ENCODE peak calls at places on chromosome 10, in six cellular contexts. One of them, this sample, is unnamed.

GRCh38 chr10:97553575-97554100 is 18.9 kb upstream of the ANKRD2 start:
- DNase-seq in iris pigment epithelial cell: peak; percentile 78
- DNase-seq in AG08396: peak; percentile 75
- DNase-seq in amygdala: peak; percentile 43
- DNase-seq in T-helper 1 cell: peak; percentile 24
- DNase-seq in NCI-H1092 treated with DMSO at 0.1 percent for 48 hours: peak; percentile 33
- DNase-seq in this sample: peak; percentile 73

GRCh38 chr10:44377651-44378310 is 7.1 kb downstream of the CXCL12 start:
- DNase-seq in T-helper 1 cell: no peak
- DNase-seq in NCI-H1092 treated with DMSO at 0.1 percent for 48 hours: no peak
- DNase-seq in amygdala: no peak
- DNase-seq in AG08396: no peak
- DNase-seq in iris pigment epithelial cell: no peak
- DNase-seq in this sample: no peak

GRCh38 chr10:69757553-69758309 is 44.0 kb upstream of the COL13A1 start:
- DNase-seq in NCI-H1092 treated with DMSO at 0.1 percent for 48 hours: no peak
- DNase-seq in iris pigment epithelial cell: peak; percentile 50
- DNase-seq in T-helper 1 cell: no peak
- DNase-seq in AG08396: no peak
- DNase-seq in amygdala: peak; percentile 20
- DNase-seq in this sample: peak; percentile 65

GRCh38 chr10:111076682-111077661 is at the start of gene ADRA2A:
- DNase-seq in amygdala: no peak
- DNase-seq in AG08396: peak; percentile 56
- DNase-seq in iris pigment epithelial cell: peak; percentile 45
- DNase-seq in NCI-H1092 treated with DMSO at 0.1 percent for 48 hours: peak; percentile 0
- DNase-seq in T-helper 1 cell: no peak
- DNase-seq in this sample: peak; percentile 43

GRCh38 chr10:75617485-75618155 is 186.2 kb downstream of the LRMDA start:
- DNase-seq in amygdala: no peak
- DNase-seq in NCI-H1092 treated with DMSO at 0.1 percent for 48 hours: no peak
- DNase-seq in AG08396: no peak
- DNase-seq in iris pigment epithelial cell: no peak
- DNase-seq in T-helper 1 cell: no peak
- DNase-seq in this sample: no peak

GRCh38 chr10:50511512-50512213 is 112.1 kb downstream of the SGMS1 start:
- DNase-seq in AG08396: no peak
- DNase-seq in NCI-H1092 treated with DMSO at 0.1 percent for 48 hours: no peak
- DNase-seq in amygdala: no peak
- DNase-seq in T-helper 1 cell: no peak
- DNase-seq in iris pigment epithelial cell: peak; percentile 84
- DNase-seq in this sample: peak; percentile 10

GRCh38 chr10:84310470-84310869 is 17.9 kb upstream of the CCSER2 start:
- DNase-seq in amygdala: no peak
- DNase-seq in AG08396: peak; percentile 22
- DNase-seq in NCI-H1092 treated with DMSO at 0.1 percent for 48 hours: no peak
- DNase-seq in iris pigment epithelial cell: peak; percentile 77
- DNase-seq in T-helper 1 cell: no peak
- DNase-seq in this sample: peak; percentile 67

GRCh38 chr10:103693070-103693811 is 162.1 kb downstream of the SH3PXD2A start:
- DNase-seq in NCI-H1092 treated with DMSO at 0.1 percent for 48 hours: no peak
- DNase-seq in amygdala: no peak
- DNase-seq in T-helper 1 cell: peak; percentile 29
- DNase-seq in iris pigment epithelial cell: no peak
- DNase-seq in AG08396: peak; percentile 81
- DNase-seq in this sample: no peak

GRCh38 chr10:15254808-15255655 is 86.5 kb upstream of the NMT2 start:
- DNase-seq in NCI-H1092 treated with DMSO at 0.1 percent for 48 hours: no peak
- DNase-seq in iris pigment epithelial cell: no peak
- DNase-seq in T-helper 1 cell: no peak
- DNase-seq in amygdala: peak; percentile 44
- DNase-seq in AG08396: no peak
- DNase-seq in this sample: no peak

GRCh38 chr10:121245799-121246198 is 352.4 kb downstream of the FGFR2 start:
- DNase-seq in AG08396: no peak
- DNase-seq in amygdala: no peak
- DNase-seq in NCI-H1092 treated with DMSO at 0.1 percent for 48 hours: no peak
- DNase-seq in iris pigment epithelial cell: no peak
- DNase-seq in T-helper 1 cell: no peak
- DNase-seq in this sample: no peak

GRCh38 chr10:119333146-119333792 is 125.9 kb downstream of the GRK5 start:
- DNase-seq in amygdala: no peak
- DNase-seq in iris pigment epithelial cell: peak; percentile 56
- DNase-seq in T-helper 1 cell: no peak
- DNase-seq in NCI-H1092 treated with DMSO at 0.1 percent for 48 hours: no peak
- DNase-seq in AG08396: no peak
- DNase-seq in this sample: peak; percentile 61

GRCh38 chr10:73997479-73997805 is 474 bp upstream of the VCL start:
- DNase-seq in amygdala: no peak
- DNase-seq in AG08396: no peak
- DNase-seq in T-helper 1 cell: peak; percentile 49
- DNase-seq in NCI-H1092 treated with DMSO at 0.1 percent for 48 hours: no peak
- DNase-seq in iris pigment epithelial cell: peak; percentile 71
- DNase-seq in this sample: no peak

GRCh38 chr10:125095776-125096175 is 64.6 kb downstream of the CTBP2 start:
- DNase-seq in NCI-H1092 treated with DMSO at 0.1 percent for 48 hours: no peak
- DNase-seq in T-helper 1 cell: no peak
- DNase-seq in amygdala: no peak
- DNase-seq in AG08396: no peak
- DNase-seq in iris pigment epithelial cell: peak; percentile 28
- DNase-seq in this sample: no peak

GRCh38 chr10:79356104-79356503 is 8.8 kb downstream of the PPIF start:
- DNase-seq in NCI-H1092 treated with DMSO at 0.1 percent for 48 hours: no peak
- DNase-seq in amygdala: no peak
- DNase-seq in T-helper 1 cell: no peak
- DNase-seq in AG08396: no peak
- DNase-seq in iris pigment epithelial cell: no peak
- DNase-seq in this sample: no peak

GRCh38 chr10:23150081-23150480 is 42.0 kb upstream of the PTF1A start:
- DNase-seq in T-helper 1 cell: no peak
- DNase-seq in AG08396: no peak
- DNase-seq in amygdala: no peak
- DNase-seq in iris pigment epithelial cell: no peak
- DNase-seq in NCI-H1092 treated with DMSO at 0.1 percent for 48 hours: no peak
- DNase-seq in this sample: no peak

GRCh38 chr10:101961591-101962498 is 94.1 kb downstream of the ARMH3 start:
- DNase-seq in NCI-H1092 treated with DMSO at 0.1 percent for 48 hours: no peak
- DNase-seq in T-helper 1 cell: no peak
- DNase-seq in iris pigment epithelial cell: peak; percentile 78
- DNase-seq in AG08396: peak; percentile 24
- DNase-seq in amygdala: no peak
- DNase-seq in this sample: no peak

GRCh38 chr10:26881600-26882331 is 21.0 kb upstream of the ABI1 start:
- DNase-seq in T-helper 1 cell: no peak
- DNase-seq in AG08396: peak; percentile 56
- DNase-seq in amygdala: no peak
- DNase-seq in NCI-H1092 treated with DMSO at 0.1 percent for 48 hours: peak; percentile 45
- DNase-seq in iris pigment epithelial cell: peak; percentile 72
- DNase-seq in this sample: peak; percentile 76

GRCh38 chr10:86252573-86252972 is 114.0 kb downstream of the GRID1 start:
- DNase-seq in iris pigment epithelial cell: no peak
- DNase-seq in NCI-H1092 treated with DMSO at 0.1 percent for 48 hours: peak; percentile 13
- DNase-seq in amygdala: no peak
- DNase-seq in AG08396: no peak
- DNase-seq in T-helper 1 cell: no peak
- DNase-seq in this sample: no peak

GRCh38 chr10:129387258-129387525 is 79.8 kb upstream of the MGMT start:
- DNase-seq in amygdala: no peak
- DNase-seq in NCI-H1092 treated with DMSO at 0.1 percent for 48 hours: no peak
- DNase-seq in AG08396: no peak
- DNase-seq in T-helper 1 cell: no peak
- DNase-seq in iris pigment epithelial cell: no peak
- DNase-seq in this sample: no peak

GRCh38 chr10:100883322-100883821 is 29.4 kb upstream of the SLF2 start:
- DNase-seq in AG08396: no peak
- DNase-seq in amygdala: no peak
- DNase-seq in NCI-H1092 treated with DMSO at 0.1 percent for 48 hours: no peak
- DNase-seq in T-helper 1 cell: no peak
- DNase-seq in iris pigment epithelial cell: no peak
- DNase-seq in this sample: no peak

GRCh38 chr10:108801775-108802516 is 1121.4 kb downstream of the XPNPEP1 start:
- DNase-seq in amygdala: no peak
- DNase-seq in NCI-H1092 treated with DMSO at 0.1 percent for 48 hours: no peak
- DNase-seq in AG08396: peak; percentile 39
- DNase-seq in iris pigment epithelial cell: peak; percentile 61
- DNase-seq in T-helper 1 cell: no peak
- DNase-seq in this sample: peak; percentile 68

GRCh38 chr10:49594594-49594993 is 15.5 kb upstream of the SLC18A3 start:
- DNase-seq in AG08396: peak; percentile 80
- DNase-seq in iris pigment epithelial cell: peak; percentile 64
- DNase-seq in T-helper 1 cell: no peak
- DNase-seq in amygdala: no peak
- DNase-seq in NCI-H1092 treated with DMSO at 0.1 percent for 48 hours: peak; percentile 47
- DNase-seq in this sample: peak; percentile 51

GRCh38 chr10:102222798-102223197 is 3.3 kb upstream of the ELOVL3 start:
- DNase-seq in T-helper 1 cell: no peak
- DNase-seq in AG08396: no peak
- DNase-seq in NCI-H1092 treated with DMSO at 0.1 percent for 48 hours: no peak
- DNase-seq in amygdala: no peak
- DNase-seq in iris pigment epithelial cell: no peak
- DNase-seq in this sample: no peak

GRCh38 chr10:46028584-46029570 is 1.5 kb downstream of the NCOA4 start:
- DNase-seq in iris pigment epithelial cell: peak; percentile 80
- DNase-seq in T-helper 1 cell: no peak
- DNase-seq in amygdala: no peak
- DNase-seq in AG08396: peak; percentile 63
- DNase-seq in NCI-H1092 treated with DMSO at 0.1 percent for 48 hours: peak; percentile 2
- DNase-seq in this sample: peak; percentile 79

GRCh38 chr10:98485959-98486358 is 39.2 kb upstream of the HPS1 start:
- DNase-seq in T-helper 1 cell: no peak
- DNase-seq in NCI-H1092 treated with DMSO at 0.1 percent for 48 hours: no peak
- DNase-seq in iris pigment epithelial cell: no peak
- DNase-seq in AG08396: peak; percentile 38
- DNase-seq in amygdala: no peak
- DNase-seq in this sample: no peak

GRCh38 chr10:88243202-88243744 is 339.8 kb downstream of the RNLS start:
- DNase-seq in NCI-H1092 treated with DMSO at 0.1 percent for 48 hours: no peak
- DNase-seq in iris pigment epithelial cell: no peak
- DNase-seq in amygdala: no peak
- DNase-seq in T-helper 1 cell: no peak
- DNase-seq in AG08396: no peak
- DNase-seq in this sample: no peak

GRCh38 chr10:69160809-69161225 is 19.2 kb upstream of the SUPV3L1 start:
- DNase-seq in amygdala: no peak
- DNase-seq in T-helper 1 cell: no peak
- DNase-seq in AG08396: peak; percentile 10
- DNase-seq in iris pigment epithelial cell: peak; percentile 55
- DNase-seq in NCI-H1092 treated with DMSO at 0.1 percent for 48 hours: no peak
- DNase-seq in this sample: peak; percentile 2

GRCh38 chr10:7625836-7626235 is 40.9 kb downstream of the ITIH5 start:
- DNase-seq in T-helper 1 cell: no peak
- DNase-seq in NCI-H1092 treated with DMSO at 0.1 percent for 48 hours: no peak
- DNase-seq in AG08396: no peak
- DNase-seq in amygdala: no peak
- DNase-seq in iris pigment epithelial cell: no peak
- DNase-seq in this sample: no peak

GRCh38 chr10:11880169-11881027 is 57.2 kb downstream of the PROSER2 start:
- DNase-seq in NCI-H1092 treated with DMSO at 0.1 percent for 48 hours: no peak
- DNase-seq in amygdala: no peak
- DNase-seq in iris pigment epithelial cell: no peak
- DNase-seq in T-helper 1 cell: no peak
- DNase-seq in AG08396: no peak
- DNase-seq in this sample: no peak

GRCh38 chr10:42971251-42971599 is 105.6 kb upstream of the RET start:
- DNase-seq in AG08396: no peak
- DNase-seq in iris pigment epithelial cell: no peak
- DNase-seq in amygdala: no peak
- DNase-seq in NCI-H1092 treated with DMSO at 0.1 percent for 48 hours: no peak
- DNase-seq in T-helper 1 cell: no peak
- DNase-seq in this sample: no peak

GRCh38 chr10:74189999-74190421 is 39.0 kb downstream of the ADK start:
- DNase-seq in amygdala: no peak
- DNase-seq in T-helper 1 cell: no peak
- DNase-seq in iris pigment epithelial cell: peak; percentile 95
- DNase-seq in NCI-H1092 treated with DMSO at 0.1 percent for 48 hours: no peak
- DNase-seq in AG08396: peak; percentile 43
- DNase-seq in this sample: peak; percentile 88

GRCh38 chr10:124010563-124011131 is 82.8 kb downstream of the CHST15 start:
- DNase-seq in iris pigment epithelial cell: no peak
- DNase-seq in amygdala: no peak
- DNase-seq in NCI-H1092 treated with DMSO at 0.1 percent for 48 hours: no peak
- DNase-seq in T-helper 1 cell: no peak
- DNase-seq in AG08396: no peak
- DNase-seq in this sample: no peak

GRCh38 chr10:23918839-23919238 is 290.1 kb upstream of the KIAA1217 start:
- DNase-seq in iris pigment epithelial cell: peak; percentile 3
- DNase-seq in NCI-H1092 treated with DMSO at 0.1 percent for 48 hours: no peak
- DNase-seq in T-helper 1 cell: no peak
- DNase-seq in amygdala: no peak
- DNase-seq in AG08396: no peak
- DNase-seq in this sample: no peak

GRCh38 chr10:70699659-70700174 is 27.4 kb downstream of the ADAMTS14 start:
- DNase-seq in AG08396: no peak
- DNase-seq in NCI-H1092 treated with DMSO at 0.1 percent for 48 hours: no peak
- DNase-seq in T-helper 1 cell: no peak
- DNase-seq in iris pigment epithelial cell: no peak
- DNase-seq in amygdala: no peak
- DNase-seq in this sample: no peak

GRCh38 chr10:112985701-112986510 is 35.9 kb downstream of the TCF7L2 start:
- DNase-seq in NCI-H1092 treated with DMSO at 0.1 percent for 48 hours: no peak
- DNase-seq in T-helper 1 cell: no peak
- DNase-seq in iris pigment epithelial cell: peak; percentile 66
- DNase-seq in AG08396: peak; percentile 19
- DNase-seq in amygdala: no peak
- DNase-seq in this sample: peak; percentile 81

GRCh38 chr10:36446873-36447272 is 678.5 kb upstream of the ANKRD30A start:
- DNase-seq in NCI-H1092 treated with DMSO at 0.1 percent for 48 hours: peak; percentile 14
- DNase-seq in T-helper 1 cell: no peak
- DNase-seq in iris pigment epithelial cell: no peak
- DNase-seq in AG08396: no peak
- DNase-seq in amygdala: no peak
- DNase-seq in this sample: no peak

GRCh38 chr10:61359452-61359851 is 93.7 kb downstream of the TMEM26 start:
- DNase-seq in iris pigment epithelial cell: no peak
- DNase-seq in AG08396: no peak
- DNase-seq in NCI-H1092 treated with DMSO at 0.1 percent for 48 hours: no peak
- DNase-seq in T-helper 1 cell: no peak
- DNase-seq in amygdala: no peak
- DNase-seq in this sample: no peak

GRCh38 chr10:70880077-70880534 is 8.3 kb downstream of the PCBD1 start:
- DNase-seq in AG08396: peak; percentile 80
- DNase-seq in T-helper 1 cell: peak; percentile 63
- DNase-seq in iris pigment epithelial cell: peak; percentile 75
- DNase-seq in NCI-H1092 treated with DMSO at 0.1 percent for 48 hours: peak; percentile 58
- DNase-seq in amygdala: peak; percentile 50
- DNase-seq in this sample: peak; percentile 78

GRCh38 chr10:5588603-5589002 is 63.8 kb downstream of the CALML3 start:
- DNase-seq in T-helper 1 cell: no peak
- DNase-seq in amygdala: no peak
- DNase-seq in NCI-H1092 treated with DMSO at 0.1 percent for 48 hours: no peak
- DNase-seq in AG08396: no peak
- DNase-seq in iris pigment epithelial cell: no peak
- DNase-seq in this sample: no peak